ENCODE peak calls at places on chromosomes 12 and 14, in ten cellular contexts. D, I, M, G, S, R, J, U, B and K are unnamed samples.

GRCh38 chr12:122062832-122063690 is 15.5 kb upstream of the MLXIP start:
- DNase-seq in D (no peak), I (peak), M (peak), G (no peak), S (peak), R (peak), J (peak), U (no peak), B (peak), K (no peak)

GRCh38 chr14:64465208-64465821 is at the start of gene AKAP5:
- DNase-seq in D (no peak), I (peak), M (peak), G (peak), S (peak), R (peak), J (peak), U (peak), B (peak), K (no peak)

GRCh38 chr12:47236109-47236714 is 156.5 kb upstream of the AMIGO2 start:
- DNase-seq in D (no peak), I (no peak), M (peak), G (no peak), S (peak), R (no peak), J (no peak), U (no peak), B (no peak), K (peak)

GRCh38 chr14:51298895-51299294 is 58.8 kb downstream of the TMX1 start:
- DNase-seq in D (no peak), I (no peak), M (no peak), G (no peak), S (peak), R (no peak), J (no peak), U (no peak), B (no peak), K (no peak)

GRCh38 chr14:102694530-102695171 is 82.6 kb upstream of the TRAF3 start:
- DNase-seq in D (peak), I (peak), M (peak), G (peak), S (peak), R (peak), J (peak), U (peak), B (peak), K (no peak)

GRCh38 chr14:22556021-22556989 is 32.7 kb downstream of the DAD1 start:
- DNase-seq in D (no peak), I (no peak), M (peak), G (peak), S (peak), R (peak), J (no peak), U (peak), B (peak), K (no peak)

GRCh38 chr12:110431957-110432587 is 18.1 kb downstream of the ARPC3 start:
- DNase-seq in D (no peak), I (no peak), M (no peak), G (no peak), S (no peak), R (no peak), J (no peak), U (no peak), B (no peak), K (no peak)

GRCh38 chr12:15393037-15393436 is 70.7 kb downstream of the PTPRO start:
- DNase-seq in D (no peak), I (no peak), M (no peak), G (no peak), S (no peak), R (no peak), J (no peak), U (no peak), B (no peak), K (peak)

GRCh38 chr12:67237231-67237630 is 31.9 kb upstream of the CAND1 start:
- DNase-seq in D (no peak), I (no peak), M (no peak), G (peak), S (no peak), R (no peak), J (peak), U (no peak), B (no peak), K (no peak)

GRCh38 chr12:77995436-77996167 is 164.9 kb downstream of the NAV3 start:
- DNase-seq in D (no peak), I (no peak), M (peak), G (no peak), S (peak), R (no peak), J (no peak), U (no peak), B (no peak), K (peak)

GRCh38 chr12:118188690-118189371 is 52.9 kb downstream of the PEBP1 start:
- DNase-seq in D (no peak), I (no peak), M (peak), G (peak), S (peak), R (peak), J (no peak), U (no peak), B (no peak), K (no peak)

GRCh38 chr14:100662850-100663527 is 63.7 kb upstream of the DLK1 start:
- DNase-seq in D (no peak), I (peak), M (peak), G (peak), S (peak), R (peak), J (peak), U (peak), B (no peak), K (no peak)

GRCh38 chr12:52992699-52993557 is 13.3 kb upstream of the EIF4B start:
- DNase-seq in D (no peak), I (no peak), M (peak), G (no peak), S (peak), R (no peak), J (peak), U (no peak), B (no peak), K (peak)

GRCh38 chr14:35855886-35856481 is 29.8 kb downstream of the BRMS1L start:
- DNase-seq in D (no peak), I (no peak), M (no peak), G (no peak), S (no peak), R (no peak), J (peak), U (no peak), B (no peak), K (no peak)
- H3K4me3 ChIP-seq in D (no peak), I (no peak), M (no peak), G (no peak), S (no peak), R (no peak), J (no peak), U (no peak), B (no peak), K (no peak)

DNA sequence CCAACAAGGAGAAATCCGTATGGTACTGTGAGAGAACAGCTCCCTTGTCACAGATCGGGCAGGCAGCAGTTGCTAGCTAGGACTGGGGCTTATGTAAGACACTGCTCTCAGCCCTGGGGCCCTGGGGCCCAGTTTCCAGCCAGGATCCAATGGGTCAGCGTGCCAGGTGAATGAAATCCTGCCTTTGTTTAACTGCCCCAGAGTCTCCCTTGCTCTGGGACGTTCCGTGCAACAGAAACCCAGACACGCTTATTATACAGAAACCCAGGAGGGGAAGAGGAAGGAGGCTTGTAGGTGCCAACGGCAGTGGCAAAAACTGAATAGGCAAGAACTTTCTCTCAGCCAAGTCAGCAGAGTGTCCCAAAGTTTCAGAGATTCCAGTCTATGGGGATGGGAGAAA is 110.6 kb downstream of the DIO2 start:
- DNase-seq in D (no peak), I (no peak), M (no peak), G (no peak), S (no peak), R (no peak), J (no peak), U (no peak), B (no peak), K (no peak)
- H3K4me3 ChIP-seq in D (no peak), I (no peak), M (no peak), G (no peak), S (no peak), R (no peak), J (no peak), U (no peak), B (no peak), K (no peak)

DNA sequence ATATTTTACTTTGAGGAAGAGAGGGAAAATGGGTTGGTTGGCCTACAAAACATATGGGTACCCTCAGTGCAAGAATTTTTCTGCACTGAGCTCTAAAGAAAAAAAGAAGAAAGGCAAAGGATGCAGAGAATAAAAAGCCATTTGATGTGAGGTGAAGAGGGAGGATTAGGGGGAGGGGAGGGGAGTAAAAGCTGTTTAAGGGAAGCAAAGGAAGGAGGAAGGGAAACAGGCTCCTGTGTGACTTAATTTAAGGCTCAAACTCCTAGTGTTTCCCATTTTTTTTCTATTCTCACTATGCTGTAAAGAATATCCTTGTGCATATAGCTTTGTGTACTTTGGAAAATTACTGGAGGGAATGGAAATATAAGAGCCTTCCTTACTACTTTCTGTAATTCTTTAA is 78.7 kb downstream of the NKX2-1 start:
- DNase-seq in D (no peak), I (no peak), M (no peak), G (peak), S (no peak), R (no peak), J (no peak), U (no peak), B (no peak), K (no peak)
- H3K4me3 ChIP-seq in D (no peak), I (no peak), M (no peak), G (no peak), S (no peak), R (no peak), J (no peak), U (no peak), B (no peak), K (no peak)

DNA sequence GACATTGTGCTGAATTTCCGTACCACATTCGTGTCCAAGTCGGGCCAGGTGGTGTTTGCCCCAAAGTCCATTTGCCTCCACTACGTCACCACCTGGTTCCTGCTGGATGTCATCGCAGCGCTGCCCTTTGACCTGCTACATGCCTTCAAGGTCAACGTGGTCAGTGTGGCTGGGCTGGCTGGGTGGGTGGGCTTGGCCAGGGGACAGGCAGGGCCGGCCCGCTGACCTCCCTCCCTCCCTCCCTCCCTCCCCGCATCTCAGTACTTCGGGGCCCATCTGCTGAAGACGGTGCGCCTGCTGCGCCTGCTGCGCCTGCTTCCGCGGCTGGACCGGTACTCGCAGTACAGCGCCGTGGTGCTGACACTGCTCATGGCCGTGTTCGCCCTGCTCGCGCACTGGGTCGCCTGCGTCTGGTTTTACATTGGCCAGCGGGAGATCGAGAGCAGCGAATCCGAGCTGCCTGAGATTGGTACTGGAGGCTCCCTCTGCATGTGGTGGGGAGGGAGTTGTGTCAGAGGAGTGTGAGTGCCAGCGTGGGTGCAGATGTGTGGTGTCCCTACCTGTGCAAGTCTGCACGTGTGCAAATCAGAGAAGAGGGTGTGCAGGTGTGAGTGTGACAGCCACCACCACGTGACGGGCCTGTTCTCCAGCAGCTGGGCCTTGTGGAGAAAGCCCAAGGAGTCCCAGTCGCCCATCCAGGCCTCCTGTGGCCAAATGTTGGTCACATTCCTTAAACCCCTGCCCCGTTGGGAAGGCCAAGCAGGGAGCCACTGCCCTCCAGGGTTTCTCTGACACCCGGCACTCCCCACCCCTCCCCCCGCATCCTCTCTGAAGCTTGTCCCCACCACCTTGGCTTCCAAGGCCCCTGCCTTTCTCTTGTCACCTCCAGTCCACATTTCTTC is 5.3 kb downstream of the KCNH3 start:
- DNase-seq in D (no peak), I (no peak), M (no peak), G (peak), S (no peak), R (no peak), J (peak), U (no peak), B (no peak), K (no peak)
- H3K4me3 ChIP-seq in D (no peak), I (no peak), M (no peak), G (peak), S (no peak), R (no peak), J (no peak), U (no peak), B (no peak), K (no peak)

DNA sequence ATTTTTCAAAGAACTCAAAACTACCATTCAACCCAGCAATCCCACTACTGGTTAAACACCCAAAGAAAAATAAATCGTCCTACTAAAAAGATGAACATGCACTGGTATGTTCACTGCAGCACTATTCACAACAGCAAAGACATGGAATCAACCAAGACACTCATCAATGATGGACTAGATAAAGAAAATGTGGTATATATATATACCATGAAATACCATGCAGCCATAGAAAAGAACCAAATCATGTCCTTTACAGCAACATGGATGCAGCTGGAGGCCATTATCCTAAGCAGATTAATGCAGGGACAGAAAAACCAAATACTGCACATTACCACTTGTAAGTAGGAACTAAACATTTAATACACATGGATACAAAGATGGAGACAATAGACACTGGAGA is 3.8 kb upstream of the ANO6 start:
- DNase-seq in D (no peak), I (no peak), M (no peak), G (no peak), S (no peak), R (no peak), J (no peak), U (no peak), B (no peak), K (no peak)
- H3K4me3 ChIP-seq in D (no peak), I (no peak), M (no peak), G (no peak), S (no peak), R (no peak), J (no peak), U (no peak), B (no peak), K (no peak)

GRCh38 chr14:94598816-94599655 is 13.2 kb upstream of the SERPINA3 start:
- DNase-seq in D (peak), I (no peak), M (peak), G (peak), S (peak), R (no peak), J (peak), U (no peak), B (peak), K (peak)

GRCh38 chr14:94600148-94600545 is 12.0 kb upstream of the SERPINA3 start:
- DNase-seq in D (no peak), I (no peak), M (no peak), G (no peak), S (no peak), R (no peak), J (no peak), U (no peak), B (no peak), K (no peak)

GRCh38 chr14:94602722-94603121 is 9.5 kb upstream of the SERPINA3 start:
- DNase-seq in D (no peak), I (no peak), M (no peak), G (no peak), S (no peak), R (no peak), J (no peak), U (no peak), B (no peak), K (no peak)

GRCh38 chr14:94599656-94600004 is 12.6 kb upstream of the SERPINA3 start:
- DNase-seq in D (no peak), I (no peak), M (no peak), G (no peak), S (no peak), R (no peak), J (no peak), U (no peak), B (no peak), K (no peak)

GRCh38 chr14:94601961-94602391 is 10.2 kb upstream of the SERPINA3 start:
- DNase-seq in D (peak), I (no peak), M (peak), G (no peak), S (peak), R (peak), J (peak), U (no peak), B (peak), K (peak)
- H3K4me3 ChIP-seq in D (no peak), I (no peak), M (no peak), G (no peak), S (no peak), R (no peak), J (no peak), U (no peak), B (no peak), K (no peak)

GRCh38 chr14:24137529-24138395 is 1.8 kb downstream of the PSME1 start:
- DNase-seq in D (no peak), I (no peak), M (no peak), G (no peak), S (no peak), R (no peak), J (no peak), U (no peak), B (no peak), K (no peak)
- H3K4me3 ChIP-seq in D (no peak), I (no peak), M (no peak), G (no peak), S (no peak), R (no peak), J (no peak), U (no peak), B (no peak), K (no peak)

GRCh38 chr14:90228478-90228877 is 27.9 kb upstream of the PSMC1 start:
- DNase-seq in D (no peak), I (no peak), M (no peak), G (no peak), S (no peak), R (no peak), J (no peak), U (no peak), B (no peak), K (no peak)
- H3K4me3 ChIP-seq in D (no peak), I (no peak), M (no peak), G (no peak), S (no peak), R (no peak), J (no peak), U (no peak), B (no peak), K (no peak)

GRCh38 chr12:51951843-51952722 is 584 bp downstream of the ACVR1B start:
- DNase-seq in D (no peak), I (peak), M (no peak), G (peak), S (no peak), R (peak), J (peak), U (no peak), B (peak), K (no peak)

GRCh38 chr12:51955702-51956101 is 4.2 kb downstream of the ACVR1B start:
- DNase-seq in D (no peak), I (no peak), M (no peak), G (no peak), S (no peak), R (no peak), J (no peak), U (no peak), B (no peak), K (no peak)

GRCh38 chr12:51953011-51953568 is 1.6 kb downstream of the ACVR1B start:
- DNase-seq in D (no peak), I (peak), M (no peak), G (no peak), S (no peak), R (no peak), J (no peak), U (no peak), B (no peak), K (no peak)

GRCh38 chr12:51954465-51955361 is 3.2 kb downstream of the ACVR1B start:
- DNase-seq in D (no peak), I (no peak), M (no peak), G (no peak), S (no peak), R (no peak), J (no peak), U (no peak), B (peak), K (no peak)

DNA sequence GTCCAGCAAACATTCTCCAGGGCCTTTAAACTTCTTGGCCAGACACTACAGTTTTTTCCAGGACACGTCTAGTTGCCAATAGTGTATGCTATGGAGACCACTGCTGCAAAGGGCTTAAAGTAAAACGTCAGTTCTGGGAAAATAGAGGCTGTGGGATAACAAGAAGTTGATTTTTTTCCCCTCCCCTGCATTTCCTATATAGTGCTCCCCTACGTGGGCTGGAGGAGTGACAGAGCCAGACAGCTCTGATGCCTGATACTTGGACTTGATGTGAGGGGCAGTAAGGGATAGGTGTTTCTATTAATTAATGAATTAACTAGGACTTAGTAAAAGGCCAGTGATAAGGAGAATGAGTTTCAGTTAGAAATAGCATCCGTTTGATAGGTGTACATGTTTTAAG is 2.4 kb downstream of the ACVR1B start:
- DNase-seq in D (no peak), I (no peak), M (no peak), G (no peak), S (no peak), R (no peak), J (no peak), U (no peak), B (no peak), K (no peak)
- H3K4me3 ChIP-seq in D (peak), I (peak), M (no peak), G (no peak), S (no peak), R (peak), J (no peak), U (no peak), B (no peak), K (peak)